ENCODE peak calls at places on chromosomes 13 and 19, in ten cellular contexts. One of them, this sample, is unnamed.

GRCh38 chr19:11286312-11286974 is 9.5 kb upstream of the TSPAN16 start:
- DNase-seq in colonic mucosa: no peak
- DNase-seq in activated CD8-positive, alpha-beta memory T cell treated with anti-CD3 and anti-CD28 coated beads for 1 hour: no peak
- DNase-seq in H4: no peak
- DNase-seq in lung microvascular endothelial cell: peak
- DNase-seq in CD4-positive, alpha-beta T cell: no peak
- DNase-seq in stimulated activated CD8-positive, alpha-beta memory T cell treated with anti-CD3 and anti-CD28 coated beads, Interleukin-2, amount 100 ng/mL, for 48 hours: no peak
- DNase-seq in uterus: no peak
- DNase-seq in left colon: no peak
- DNase-seq in SK-N-SH: no peak
- DNase-seq in this sample: no peak

GRCh38 chr13:59745395-59745788 is 418.3 kb downstream of the DIAPH3 start:
- DNase-seq in colonic mucosa: no peak
- DNase-seq in activated CD8-positive, alpha-beta memory T cell treated with anti-CD3 and anti-CD28 coated beads for 1 hour: no peak
- DNase-seq in H4: no peak
- DNase-seq in lung microvascular endothelial cell: no peak
- DNase-seq in CD4-positive, alpha-beta T cell: no peak
- DNase-seq in stimulated activated CD8-positive, alpha-beta memory T cell treated with anti-CD3 and anti-CD28 coated beads, Interleukin-2, amount 100 ng/mL, for 48 hours: no peak
- DNase-seq in uterus: no peak
- DNase-seq in left colon: no peak
- DNase-seq in SK-N-SH: no peak
- DNase-seq in this sample: no peak

GRCh38 chr13:32639502-32640105 is 53.4 kb downstream of the PDS5B start:
- DNase-seq in colonic mucosa: peak
- DNase-seq in activated CD8-positive, alpha-beta memory T cell treated with anti-CD3 and anti-CD28 coated beads for 1 hour: peak
- DNase-seq in H4: peak
- DNase-seq in lung microvascular endothelial cell: peak
- DNase-seq in CD4-positive, alpha-beta T cell: peak
- DNase-seq in stimulated activated CD8-positive, alpha-beta memory T cell treated with anti-CD3 and anti-CD28 coated beads, Interleukin-2, amount 100 ng/mL, for 48 hours: no peak
- DNase-seq in uterus: peak
- DNase-seq in left colon: peak
- DNase-seq in SK-N-SH: peak
- DNase-seq in this sample: peak

GRCh38 chr19:13718733-13719132 is 45.6 kb upstream of the MRI1 start:
- DNase-seq in colonic mucosa: peak
- DNase-seq in activated CD8-positive, alpha-beta memory T cell treated with anti-CD3 and anti-CD28 coated beads for 1 hour: no peak
- DNase-seq in H4: peak
- DNase-seq in lung microvascular endothelial cell: no peak
- DNase-seq in CD4-positive, alpha-beta T cell: no peak
- DNase-seq in stimulated activated CD8-positive, alpha-beta memory T cell treated with anti-CD3 and anti-CD28 coated beads, Interleukin-2, amount 100 ng/mL, for 48 hours: no peak
- DNase-seq in uterus: peak
- DNase-seq in left colon: peak
- DNase-seq in SK-N-SH: peak
- DNase-seq in this sample: no peak

GRCh38 chr13:75537401-75538365 is at the start of gene COMMD6:
- DNase-seq in colonic mucosa: peak
- DNase-seq in activated CD8-positive, alpha-beta memory T cell treated with anti-CD3 and anti-CD28 coated beads for 1 hour: peak
- DNase-seq in H4: peak
- DNase-seq in lung microvascular endothelial cell: peak
- DNase-seq in CD4-positive, alpha-beta T cell: peak
- DNase-seq in stimulated activated CD8-positive, alpha-beta memory T cell treated with anti-CD3 and anti-CD28 coated beads, Interleukin-2, amount 100 ng/mL, for 48 hours: peak
- DNase-seq in uterus: peak
- DNase-seq in left colon: peak
- DNase-seq in SK-N-SH: peak
- DNase-seq in this sample: peak

GRCh38 chr19:18017275-18018083 is 9.5 kb downstream of the ARRDC2 start:
- DNase-seq in colonic mucosa: no peak
- DNase-seq in activated CD8-positive, alpha-beta memory T cell treated with anti-CD3 and anti-CD28 coated beads for 1 hour: no peak
- DNase-seq in H4: no peak
- DNase-seq in lung microvascular endothelial cell: peak
- DNase-seq in CD4-positive, alpha-beta T cell: no peak
- DNase-seq in stimulated activated CD8-positive, alpha-beta memory T cell treated with anti-CD3 and anti-CD28 coated beads, Interleukin-2, amount 100 ng/mL, for 48 hours: no peak
- DNase-seq in uterus: no peak
- DNase-seq in left colon: no peak
- DNase-seq in SK-N-SH: no peak
- DNase-seq in this sample: no peak

GRCh38 chr13:74210693-74211393 is 76.6 kb upstream of the KLF12 start:
- DNase-seq in colonic mucosa: no peak
- DNase-seq in activated CD8-positive, alpha-beta memory T cell treated with anti-CD3 and anti-CD28 coated beads for 1 hour: no peak
- DNase-seq in H4: peak
- DNase-seq in lung microvascular endothelial cell: peak
- DNase-seq in CD4-positive, alpha-beta T cell: no peak
- DNase-seq in stimulated activated CD8-positive, alpha-beta memory T cell treated with anti-CD3 and anti-CD28 coated beads, Interleukin-2, amount 100 ng/mL, for 48 hours: no peak
- DNase-seq in uterus: no peak
- DNase-seq in left colon: no peak
- DNase-seq in SK-N-SH: peak
- DNase-seq in this sample: no peak

GRCh38 chr19:13099073-13099999 is 3.3 kb downstream of the LYL1 start:
- DNase-seq in colonic mucosa: peak
- DNase-seq in activated CD8-positive, alpha-beta memory T cell treated with anti-CD3 and anti-CD28 coated beads for 1 hour: peak
- DNase-seq in H4: no peak
- DNase-seq in lung microvascular endothelial cell: peak
- DNase-seq in CD4-positive, alpha-beta T cell: peak
- DNase-seq in stimulated activated CD8-positive, alpha-beta memory T cell treated with anti-CD3 and anti-CD28 coated beads, Interleukin-2, amount 100 ng/mL, for 48 hours: no peak
- DNase-seq in uterus: peak
- DNase-seq in left colon: peak
- DNase-seq in SK-N-SH: no peak
- DNase-seq in this sample: peak

GRCh38 chr13:32731576-32731975 is 145.3 kb downstream of the PDS5B start:
- DNase-seq in colonic mucosa: no peak
- DNase-seq in activated CD8-positive, alpha-beta memory T cell treated with anti-CD3 and anti-CD28 coated beads for 1 hour: no peak
- DNase-seq in H4: peak
- DNase-seq in lung microvascular endothelial cell: peak
- DNase-seq in CD4-positive, alpha-beta T cell: no peak
- DNase-seq in stimulated activated CD8-positive, alpha-beta memory T cell treated with anti-CD3 and anti-CD28 coated beads, Interleukin-2, amount 100 ng/mL, for 48 hours: no peak
- DNase-seq in uterus: no peak
- DNase-seq in left colon: no peak
- DNase-seq in SK-N-SH: no peak
- DNase-seq in this sample: no peak

GRCh38 chr13:35672611-35673010 is 196.1 kb upstream of the MAB21L1 start:
- DNase-seq in colonic mucosa: no peak
- DNase-seq in activated CD8-positive, alpha-beta memory T cell treated with anti-CD3 and anti-CD28 coated beads for 1 hour: no peak
- DNase-seq in H4: no peak
- DNase-seq in lung microvascular endothelial cell: no peak
- DNase-seq in CD4-positive, alpha-beta T cell: no peak
- DNase-seq in stimulated activated CD8-positive, alpha-beta memory T cell treated with anti-CD3 and anti-CD28 coated beads, Interleukin-2, amount 100 ng/mL, for 48 hours: no peak
- DNase-seq in uterus: no peak
- DNase-seq in left colon: no peak
- DNase-seq in SK-N-SH: no peak
- DNase-seq in this sample: no peak

GRCh38 chr13:109465151-109465550 is 321.2 kb downstream of the IRS2 start:
- DNase-seq in colonic mucosa: no peak
- DNase-seq in activated CD8-positive, alpha-beta memory T cell treated with anti-CD3 and anti-CD28 coated beads for 1 hour: no peak
- DNase-seq in H4: no peak
- DNase-seq in lung microvascular endothelial cell: no peak
- DNase-seq in CD4-positive, alpha-beta T cell: no peak
- DNase-seq in stimulated activated CD8-positive, alpha-beta memory T cell treated with anti-CD3 and anti-CD28 coated beads, Interleukin-2, amount 100 ng/mL, for 48 hours: no peak
- DNase-seq in uterus: no peak
- DNase-seq in left colon: no peak
- DNase-seq in SK-N-SH: no peak
- DNase-seq in this sample: no peak

GRCh38 chr13:93227906-93228801 is 1.5 kb downstream of the GPC6 start:
- DNase-seq in colonic mucosa: peak
- DNase-seq in activated CD8-positive, alpha-beta memory T cell treated with anti-CD3 and anti-CD28 coated beads for 1 hour: no peak
- DNase-seq in H4: peak
- DNase-seq in lung microvascular endothelial cell: no peak
- DNase-seq in CD4-positive, alpha-beta T cell: no peak
- DNase-seq in stimulated activated CD8-positive, alpha-beta memory T cell treated with anti-CD3 and anti-CD28 coated beads, Interleukin-2, amount 100 ng/mL, for 48 hours: no peak
- DNase-seq in uterus: peak
- DNase-seq in left colon: peak
- DNase-seq in SK-N-SH: peak
- DNase-seq in this sample: peak

GRCh38 chr19:13043285-13043684 is 48.0 kb downstream of the NFIX start:
- DNase-seq in colonic mucosa: no peak
- DNase-seq in activated CD8-positive, alpha-beta memory T cell treated with anti-CD3 and anti-CD28 coated beads for 1 hour: no peak
- DNase-seq in H4: no peak
- DNase-seq in lung microvascular endothelial cell: no peak
- DNase-seq in CD4-positive, alpha-beta T cell: no peak
- DNase-seq in stimulated activated CD8-positive, alpha-beta memory T cell treated with anti-CD3 and anti-CD28 coated beads, Interleukin-2, amount 100 ng/mL, for 48 hours: no peak
- DNase-seq in uterus: no peak
- DNase-seq in left colon: no peak
- DNase-seq in SK-N-SH: no peak
- DNase-seq in this sample: no peak

GRCh38 chr19:17337675-17338439 is 504 bp downstream of the GTPBP3 start:
- DNase-seq in colonic mucosa: peak
- DNase-seq in activated CD8-positive, alpha-beta memory T cell treated with anti-CD3 and anti-CD28 coated beads for 1 hour: no peak
- DNase-seq in H4: no peak
- DNase-seq in lung microvascular endothelial cell: no peak
- DNase-seq in CD4-positive, alpha-beta T cell: peak
- DNase-seq in stimulated activated CD8-positive, alpha-beta memory T cell treated with anti-CD3 and anti-CD28 coated beads, Interleukin-2, amount 100 ng/mL, for 48 hours: peak
- DNase-seq in uterus: no peak
- DNase-seq in left colon: no peak
- DNase-seq in SK-N-SH: peak
- DNase-seq in this sample: no peak

GRCh38 chr19:29370276-29370675 is 155.5 kb upstream of the VSTM2B start:
- DNase-seq in colonic mucosa: no peak
- DNase-seq in activated CD8-positive, alpha-beta memory T cell treated with anti-CD3 and anti-CD28 coated beads for 1 hour: no peak
- DNase-seq in H4: no peak
- DNase-seq in lung microvascular endothelial cell: no peak
- DNase-seq in CD4-positive, alpha-beta T cell: no peak
- DNase-seq in stimulated activated CD8-positive, alpha-beta memory T cell treated with anti-CD3 and anti-CD28 coated beads, Interleukin-2, amount 100 ng/mL, for 48 hours: no peak
- DNase-seq in uterus: no peak
- DNase-seq in left colon: no peak
- DNase-seq in SK-N-SH: no peak
- DNase-seq in this sample: no peak

GRCh38 chr19:47430041-47430802 is 10.9 kb upstream of the MEIS3 start:
- DNase-seq in colonic mucosa: peak
- DNase-seq in activated CD8-positive, alpha-beta memory T cell treated with anti-CD3 and anti-CD28 coated beads for 1 hour: no peak
- DNase-seq in H4: no peak
- DNase-seq in lung microvascular endothelial cell: peak
- DNase-seq in CD4-positive, alpha-beta T cell: no peak
- DNase-seq in stimulated activated CD8-positive, alpha-beta memory T cell treated with anti-CD3 and anti-CD28 coated beads, Interleukin-2, amount 100 ng/mL, for 48 hours: no peak
- DNase-seq in uterus: no peak
- DNase-seq in left colon: peak
- DNase-seq in SK-N-SH: no peak
- DNase-seq in this sample: no peak

GRCh38 chr19:48424694-48425219 is 21.0 kb upstream of the GRWD1 start:
- DNase-seq in colonic mucosa: no peak
- DNase-seq in activated CD8-positive, alpha-beta memory T cell treated with anti-CD3 and anti-CD28 coated beads for 1 hour: no peak
- DNase-seq in H4: peak
- DNase-seq in lung microvascular endothelial cell: peak
- DNase-seq in CD4-positive, alpha-beta T cell: no peak
- DNase-seq in stimulated activated CD8-positive, alpha-beta memory T cell treated with anti-CD3 and anti-CD28 coated beads, Interleukin-2, amount 100 ng/mL, for 48 hours: no peak
- DNase-seq in uterus: no peak
- DNase-seq in left colon: no peak
- DNase-seq in SK-N-SH: no peak
- DNase-seq in this sample: no peak

GRCh38 chr19:39969681-39970423 is 1.1 kb upstream of the PSMC4 start:
- DNase-seq in colonic mucosa: peak
- DNase-seq in activated CD8-positive, alpha-beta memory T cell treated with anti-CD3 and anti-CD28 coated beads for 1 hour: no peak
- DNase-seq in H4: no peak
- DNase-seq in lung microvascular endothelial cell: no peak
- DNase-seq in CD4-positive, alpha-beta T cell: no peak
- DNase-seq in stimulated activated CD8-positive, alpha-beta memory T cell treated with anti-CD3 and anti-CD28 coated beads, Interleukin-2, amount 100 ng/mL, for 48 hours: no peak
- DNase-seq in uterus: no peak
- DNase-seq in left colon: no peak
- DNase-seq in SK-N-SH: no peak
- DNase-seq in this sample: no peak

GRCh38 chr13:101875717-101876393 is 423.4 kb downstream of the ITGBL1 start:
- DNase-seq in colonic mucosa: no peak
- DNase-seq in activated CD8-positive, alpha-beta memory T cell treated with anti-CD3 and anti-CD28 coated beads for 1 hour: no peak
- DNase-seq in H4: peak
- DNase-seq in lung microvascular endothelial cell: peak
- DNase-seq in CD4-positive, alpha-beta T cell: no peak
- DNase-seq in stimulated activated CD8-positive, alpha-beta memory T cell treated with anti-CD3 and anti-CD28 coated beads, Interleukin-2, amount 100 ng/mL, for 48 hours: no peak
- DNase-seq in uterus: no peak
- DNase-seq in left colon: no peak
- DNase-seq in SK-N-SH: no peak
- DNase-seq in this sample: no peak

GRCh38 chr13:108508263-108508662 is 121.1 kb upstream of the MYO16 start:
- DNase-seq in colonic mucosa: no peak
- DNase-seq in activated CD8-positive, alpha-beta memory T cell treated with anti-CD3 and anti-CD28 coated beads for 1 hour: no peak
- DNase-seq in H4: no peak
- DNase-seq in lung microvascular endothelial cell: no peak
- DNase-seq in CD4-positive, alpha-beta T cell: no peak
- DNase-seq in stimulated activated CD8-positive, alpha-beta memory T cell treated with anti-CD3 and anti-CD28 coated beads, Interleukin-2, amount 100 ng/mL, for 48 hours: no peak
- DNase-seq in uterus: no peak
- DNase-seq in left colon: no peak
- DNase-seq in SK-N-SH: peak
- DNase-seq in this sample: no peak

GRCh38 chr19:47310819-47311218 is 1.2 kb downstream of the C5AR1 start:
- DNase-seq in colonic mucosa: no peak
- DNase-seq in activated CD8-positive, alpha-beta memory T cell treated with anti-CD3 and anti-CD28 coated beads for 1 hour: no peak
- DNase-seq in H4: no peak
- DNase-seq in lung microvascular endothelial cell: no peak
- DNase-seq in CD4-positive, alpha-beta T cell: no peak
- DNase-seq in stimulated activated CD8-positive, alpha-beta memory T cell treated with anti-CD3 and anti-CD28 coated beads, Interleukin-2, amount 100 ng/mL, for 48 hours: no peak
- DNase-seq in uterus: no peak
- DNase-seq in left colon: no peak
- DNase-seq in SK-N-SH: peak
- DNase-seq in this sample: no peak

GRCh38 chr13:63206431-63206830 is 1790.8 kb upstream of the PCDH20 start:
- DNase-seq in colonic mucosa: no peak
- DNase-seq in activated CD8-positive, alpha-beta memory T cell treated with anti-CD3 and anti-CD28 coated beads for 1 hour: no peak
- DNase-seq in H4: no peak
- DNase-seq in lung microvascular endothelial cell: no peak
- DNase-seq in CD4-positive, alpha-beta T cell: no peak
- DNase-seq in stimulated activated CD8-positive, alpha-beta memory T cell treated with anti-CD3 and anti-CD28 coated beads, Interleukin-2, amount 100 ng/mL, for 48 hours: no peak
- DNase-seq in uterus: no peak
- DNase-seq in left colon: no peak
- DNase-seq in SK-N-SH: no peak
- DNase-seq in this sample: no peak

GRCh38 chr13:19957320-19958118 is 1.0 kb upstream of the ZMYM2 start:
- DNase-seq in colonic mucosa: peak
- DNase-seq in activated CD8-positive, alpha-beta memory T cell treated with anti-CD3 and anti-CD28 coated beads for 1 hour: peak
- DNase-seq in H4: no peak
- DNase-seq in lung microvascular endothelial cell: peak
- DNase-seq in CD4-positive, alpha-beta T cell: peak
- DNase-seq in stimulated activated CD8-positive, alpha-beta memory T cell treated with anti-CD3 and anti-CD28 coated beads, Interleukin-2, amount 100 ng/mL, for 48 hours: peak
- DNase-seq in uterus: peak
- DNase-seq in left colon: peak
- DNase-seq in SK-N-SH: peak
- DNase-seq in this sample: peak

GRCh38 chr19:50266896-50267295 is 62.3 kb downstream of the KCNC3 start:
- DNase-seq in colonic mucosa: peak
- DNase-seq in activated CD8-positive, alpha-beta memory T cell treated with anti-CD3 and anti-CD28 coated beads for 1 hour: no peak
- DNase-seq in H4: no peak
- DNase-seq in lung microvascular endothelial cell: no peak
- DNase-seq in CD4-positive, alpha-beta T cell: peak
- DNase-seq in stimulated activated CD8-positive, alpha-beta memory T cell treated with anti-CD3 and anti-CD28 coated beads, Interleukin-2, amount 100 ng/mL, for 48 hours: peak
- DNase-seq in uterus: no peak
- DNase-seq in left colon: peak
- DNase-seq in SK-N-SH: peak
- DNase-seq in this sample: no peak

GRCh38 chr13:66700336-66700735 is 529.8 kb downstream of the PCDH9 start:
- DNase-seq in colonic mucosa: no peak
- DNase-seq in activated CD8-positive, alpha-beta memory T cell treated with anti-CD3 and anti-CD28 coated beads for 1 hour: no peak
- DNase-seq in H4: no peak
- DNase-seq in lung microvascular endothelial cell: no peak
- DNase-seq in CD4-positive, alpha-beta T cell: no peak
- DNase-seq in stimulated activated CD8-positive, alpha-beta memory T cell treated with anti-CD3 and anti-CD28 coated beads, Interleukin-2, amount 100 ng/mL, for 48 hours: no peak
- DNase-seq in uterus: no peak
- DNase-seq in left colon: no peak
- DNase-seq in SK-N-SH: no peak
- DNase-seq in this sample: no peak

GRCh38 chr19:681029-681626 is 4.9 kb downstream of the FSTL3 start:
- DNase-seq in colonic mucosa: no peak
- DNase-seq in activated CD8-positive, alpha-beta memory T cell treated with anti-CD3 and anti-CD28 coated beads for 1 hour: peak
- DNase-seq in H4: no peak
- DNase-seq in lung microvascular endothelial cell: peak
- DNase-seq in CD4-positive, alpha-beta T cell: no peak
- DNase-seq in stimulated activated CD8-positive, alpha-beta memory T cell treated with anti-CD3 and anti-CD28 coated beads, Interleukin-2, amount 100 ng/mL, for 48 hours: peak
- DNase-seq in uterus: no peak
- DNase-seq in left colon: no peak
- DNase-seq in SK-N-SH: peak
- DNase-seq in this sample: peak

GRCh38 chr13:29456419-29456818 is 139.1 kb downstream of the SLC7A1 start:
- DNase-seq in colonic mucosa: no peak
- DNase-seq in activated CD8-positive, alpha-beta memory T cell treated with anti-CD3 and anti-CD28 coated beads for 1 hour: no peak
- DNase-seq in H4: no peak
- DNase-seq in lung microvascular endothelial cell: no peak
- DNase-seq in CD4-positive, alpha-beta T cell: no peak
- DNase-seq in stimulated activated CD8-positive, alpha-beta memory T cell treated with anti-CD3 and anti-CD28 coated beads, Interleukin-2, amount 100 ng/mL, for 48 hours: no peak
- DNase-seq in uterus: no peak
- DNase-seq in left colon: no peak
- DNase-seq in SK-N-SH: no peak
- DNase-seq in this sample: no peak

GRCh38 chr13:108426893-108427292 is 157.4 kb downstream of the TNFSF13B start:
- DNase-seq in colonic mucosa: no peak
- DNase-seq in activated CD8-positive, alpha-beta memory T cell treated with anti-CD3 and anti-CD28 coated beads for 1 hour: no peak
- DNase-seq in H4: peak
- DNase-seq in lung microvascular endothelial cell: no peak
- DNase-seq in CD4-positive, alpha-beta T cell: no peak
- DNase-seq in stimulated activated CD8-positive, alpha-beta memory T cell treated with anti-CD3 and anti-CD28 coated beads, Interleukin-2, amount 100 ng/mL, for 48 hours: no peak
- DNase-seq in uterus: no peak
- DNase-seq in left colon: no peak
- DNase-seq in SK-N-SH: no peak
- DNase-seq in this sample: no peak

This sample was measured in GM12891.